ENCODE peak calls at places on chromosomes 16 and 17, in seven cellular contexts. O is A549; R is tibial artery; A is caudate nucleus; Q is left ventricle myocardium inferior; H is body of pancreas; B is CD4-positive, CD25-positive, alpha-beta regulatory T cell. I is an unnamed sample.
A peak's percentile ranks its signal among the peaks of the same experiment; 100 is the strongest.

GRCh38 chr17:32484628-32485027 is 2.2 kb upstream of the CDK5R1 start:
- DNase-seq in Q (no peak), A (no peak), H (no peak), R (no peak), B (no peak), O (no peak), I (no peak)

GRCh38 chr17:12987120-12987519 is 30.7 kb downstream of the ELAC2 start:
- DNase-seq in Q (no peak), R (no peak), H (no peak), O (no peak), A (no peak), B (no peak), I (no peak)

GRCh38 chr16:83615553-83615952 is 192.2 kb upstream of the HSBP1 start:
- DNase-seq in H (no peak), Q (no peak), B (no peak), R (no peak), A (no peak), O (no peak), I (no peak)

GRCh38 chr16:12499032-12499735 is 304.5 kb downstream of the CPPED1 start:
- DNase-seq in O (no peak), A (no peak), Q (no peak), B (peak; percentile 14), R (no peak), H (no peak), I (no peak)

GRCh38 chr17:65455972-65456343 is 105.5 kb downstream of the AXIN2 start:
- DNase-seq in Q (no peak), A (no peak), B (peak; percentile 5), R (no peak), O (peak; percentile 18), H (peak; percentile 27), I (no peak)

GRCh38 chr16:87552772-87553171 is 49.5 kb upstream of the JPH3 start:
- DNase-seq in A (peak; percentile 37), O (no peak), R (no peak), Q (no peak), H (no peak), B (no peak), I (no peak)

GRCh38 chr17:31373150-31374082 is 18.1 kb upstream of the RAB11FIP4 start:
- DNase-seq in H (no peak), R (no peak), Q (no peak), O (peak; percentile 72), B (peak; percentile 74), A (no peak), I (no peak)

GRCh38 chr16:88455610-88456355 is 2.7 kb downstream of the ZFPM1 start:
- DNase-seq in O (peak; percentile 62), H (peak; percentile 66), A (no peak), B (peak; percentile 81), R (no peak), Q (no peak), I (no peak)

GRCh38 chr17:7651097-7651958 is 602 bp downstream of the ATP1B2 start:
- DNase-seq in H (peak; percentile 18), Q (no peak), O (no peak), R (no peak), B (no peak), A (no peak), I (no peak)

GRCh38 chr17:72118588-72119279 is 2.1 kb upstream of the SOX9 start:
- DNase-seq in H (peak; percentile 82), A (peak; percentile 63), O (peak; percentile 84), R (peak; percentile 78), B (peak; percentile 26), Q (peak; percentile 52), I (peak; percentile 69)

GRCh38 chr17:63543822-63544420 is 6.4 kb upstream of the DCAF7 start:
- DNase-seq in O (no peak), Q (no peak), H (no peak), A (no peak), R (peak; percentile 46), B (no peak), I (no peak)

GRCh38 chr16:72094266-72094610 is 591 bp downstream of the DHX38 start:
- DNase-seq in R (no peak), H (no peak), A (peak; percentile 61), O (no peak), Q (no peak), B (peak; percentile 36), I (no peak)

GRCh38 chr17:58039975-58040374 is 32.9 kb upstream of the SRSF1 start:
- DNase-seq in R (no peak), H (no peak), O (no peak), Q (no peak), A (no peak), B (no peak), I (no peak)
- H3K27ac ChIP-seq in R (no peak overlapping the region), H (no peak overlapping the region), O (no peak overlapping the region), Q (no peak overlapping the region), A (no peak overlapping the region), B (no peak overlapping the region), I (no peak overlapping the region)

DNA sequence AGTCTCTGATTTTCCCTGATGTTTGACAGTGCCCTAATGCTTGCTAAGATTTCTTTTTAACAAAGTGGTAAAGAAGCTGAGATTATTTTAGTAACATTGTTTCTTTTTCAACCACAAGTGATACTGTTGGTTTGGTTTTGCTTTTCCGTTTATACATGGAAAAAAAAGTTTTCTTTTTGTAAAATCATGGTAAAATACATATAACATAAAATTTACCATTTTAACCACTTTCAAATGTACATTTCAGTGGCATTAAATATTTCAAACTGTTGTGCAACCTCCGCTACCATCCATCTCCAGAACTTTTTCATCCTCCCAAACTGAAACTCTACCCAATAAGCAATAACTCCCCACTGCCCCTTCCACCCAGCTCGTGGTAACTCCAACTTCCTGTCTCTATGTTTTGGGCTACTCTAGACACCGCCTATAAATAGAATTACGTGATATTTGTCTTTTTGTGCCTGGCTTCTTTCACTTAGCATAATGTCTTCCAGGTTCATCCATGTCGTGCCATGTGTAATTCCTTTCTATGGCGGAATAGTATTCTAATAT is 4.6 kb downstream of the CIITA start:
- DNase-seq in Q (no peak), R (no peak), B (no peak), A (no peak), O (no peak), H (no peak), I (no peak)
- H3K27ac ChIP-seq in Q (peak overlapping the region; percentile 80), R (no peak overlapping the region), B (no peak overlapping the region), A (no peak overlapping the region), O (no peak overlapping the region), H (no peak overlapping the region), I (no peak overlapping the region)

GRCh38 chr16:57537194-57537505 is 779 bp upstream of the CCDC102A start:
- DNase-seq in Q (no peak), B (no peak), A (no peak), H (no peak), O (no peak), R (no peak), I (no peak)
- H3K27ac ChIP-seq in Q (peak overlapping the region; percentile 96), B (peak overlapping the region; percentile 93), A (no peak overlapping the region), H (no peak overlapping the region), O (peak overlapping the region; percentile 95), R (peak overlapping the region; percentile 91), I (no peak overlapping the region)

DNA sequence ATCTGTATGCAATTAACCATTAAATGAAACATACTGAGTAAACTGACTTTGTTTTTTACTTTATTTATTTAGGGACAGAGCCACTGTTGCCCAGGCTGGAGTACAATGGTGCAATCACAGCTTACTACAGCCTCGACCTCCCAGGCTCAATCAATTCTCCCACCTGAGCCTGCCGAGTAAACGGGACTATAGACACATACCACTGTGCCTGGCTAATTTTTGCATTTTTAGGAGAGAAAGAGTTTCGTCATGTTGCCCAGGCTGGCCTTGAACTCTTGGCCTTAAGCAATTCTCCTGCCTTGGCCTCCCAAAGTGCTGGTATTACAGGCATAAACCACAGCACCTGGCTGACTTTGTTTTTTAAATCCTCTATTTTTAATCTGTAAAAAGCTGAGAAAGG is 42.6 kb downstream of the ANKFY1 start:
- DNase-seq in Q (no peak), H (no peak), O (no peak), B (no peak), R (no peak), A (no peak), I (no peak)
- H3K27ac ChIP-seq in Q (peak overlapping the region; percentile 66), H (no peak overlapping the region), O (no peak overlapping the region), B (no peak overlapping the region), R (peak overlapping the region; percentile 82), A (no peak overlapping the region), I (no peak overlapping the region)

GRCh38 chr17:44960654-44961053 is 7.4 kb downstream of the C1QL1 start:
- DNase-seq in Q (no peak), O (peak; percentile 32), H (no peak), A (no peak), R (no peak), B (no peak), I (no peak)

GRCh38 chr17:44959821-44960523 is 8.1 kb downstream of the C1QL1 start:
- DNase-seq in R (no peak), B (no peak), Q (no peak), H (no peak), O (no peak), A (no peak), I (no peak)

GRCh38 chr17:44956076-44956475 is 8.5 kb upstream of the KIF18B start:
- DNase-seq in B (no peak), O (no peak), Q (no peak), R (peak; percentile 24), H (no peak), A (no peak), I (no peak)

GRCh38 chr17:44952946-44953475 is 5.4 kb upstream of the KIF18B start:
- DNase-seq in A (no peak), B (no peak), O (no peak), H (no peak), Q (no peak), R (peak; percentile 24), I (no peak)

DNA sequence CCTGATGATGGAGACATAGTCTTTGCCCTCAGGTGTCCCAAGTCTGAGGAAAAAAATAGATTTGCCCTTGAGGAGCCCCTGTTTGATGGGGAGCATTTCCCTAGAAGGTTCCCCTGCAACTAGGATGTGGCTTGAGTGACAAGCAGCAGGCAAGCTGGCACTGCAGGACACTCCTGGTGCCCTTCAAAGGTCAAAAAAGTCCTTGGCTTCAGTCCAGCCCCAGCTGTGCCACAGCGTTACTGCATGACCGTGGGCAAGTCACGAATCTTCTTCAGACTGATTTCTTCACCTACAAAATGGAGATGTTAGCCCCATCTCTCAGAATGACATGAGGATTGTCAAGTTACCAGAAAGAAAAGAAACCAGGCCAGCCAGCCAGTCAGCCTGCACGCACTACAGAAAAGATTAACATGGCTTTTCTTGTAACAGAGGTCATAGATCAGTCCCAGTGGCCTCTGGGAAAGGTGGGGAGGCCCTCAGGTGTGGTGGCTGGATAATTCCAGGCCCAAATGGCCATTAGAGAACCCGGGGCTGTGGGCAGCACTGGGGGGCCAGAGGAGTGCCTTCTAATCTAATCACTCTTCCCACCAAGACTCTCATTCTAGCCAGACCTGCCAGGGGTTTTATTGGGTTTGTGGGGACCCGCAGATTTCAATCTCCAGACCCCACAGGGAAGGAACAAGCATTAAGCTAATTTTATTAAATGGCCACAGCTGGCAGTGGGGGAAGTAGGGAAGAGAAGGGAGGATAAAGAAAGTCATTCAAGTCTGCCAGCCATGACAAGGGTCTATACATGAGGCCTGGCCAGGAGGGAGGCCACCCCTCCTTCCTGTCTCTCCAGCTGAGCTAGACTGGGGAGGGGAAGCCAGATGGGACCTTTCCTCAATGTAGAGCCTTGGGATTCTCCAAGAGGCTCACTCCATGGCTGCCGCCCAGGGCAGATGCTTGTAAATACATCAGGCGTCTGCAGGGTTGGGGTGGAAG is 9.7 kb upstream of the KIF18B start:
- DNase-seq in A (no peak), B (no peak), O (no peak), H (no peak), R (no peak), Q (no peak), I (no peak)
- H3K27ac ChIP-seq in A (no peak overlapping the region), B (no peak overlapping the region), O (peak overlapping the region; percentile 1), H (no peak overlapping the region), R (no peak overlapping the region), Q (no peak overlapping the region), I (no peak overlapping the region)

GRCh38 chr17:76485569-76485968 is 15.7 kb downstream of the RHBDF2 start:
- DNase-seq in H (peak; percentile 38), B (no peak), A (no peak), R (no peak), Q (no peak), O (no peak), I (no peak)
- H3K27ac ChIP-seq in H (peak overlapping the region; percentile 69), B (no peak overlapping the region), A (peak overlapping the region; percentile 44), R (no peak overlapping the region), Q (peak overlapping the region; percentile 77), O (peak overlapping the region; percentile 74), I (peak overlapping the region; percentile 59)

I was measured in substantia nigra.